ENCODE peak calls at places on chromosomes 12 and 14, in four cellular contexts. Q, W, B and U are unnamed samples.

GRCh38 chr12:1916396-1917171 is 1.9 kb downstream of the CACNA2D4 start:
- DNase-seq in Q (peak; percentile 27), B (peak; percentile 7), W (no peak), U (peak; percentile 2)

GRCh38 chr12:46489951-46490388 is 117.4 kb upstream of the SLC38A2 start:
- DNase-seq in Q (no peak), W (no peak), B (no peak), U (no peak)

GRCh38 chr14:73477618-73478266 is 13.0 kb upstream of the RIOX1 start:
- DNase-seq in B (peak; percentile 73), W (no peak), Q (no peak), U (peak; percentile 38)

GRCh38 chr14:77123381-77124344 is 17.9 kb downstream of the ZDHHC22 start:
- DNase-seq in W (peak; percentile 98), Q (peak; percentile 96), B (peak; percentile 77), U (no peak)

GRCh38 chr12:113049976-113050742 is 6.4 kb upstream of the DTX1 start:
- DNase-seq in Q (no peak), W (peak; percentile 39), B (no peak), U (no peak)

GRCh38 chr14:105154476-105154871 is 14.1 kb downstream of the JAG2 start:
- DNase-seq in W (peak; percentile 11), Q (no peak), B (no peak), U (no peak)

GRCh38 chr14:53927171-53927570 is 29.5 kb downstream of the BMP4 start:
- DNase-seq in W (no peak), Q (no peak), B (no peak), U (no peak)

GRCh38 chr12:32535260-32535999 is 136.1 kb downstream of the FGD4 start:
- DNase-seq in Q (peak; percentile 88), B (peak; percentile 23), W (peak; percentile 95), U (peak; percentile 57)

GRCh38 chr12:34345801-34346200 is 323.5 kb downstream of the ALG10 start:
- DNase-seq in Q (no peak), B (no peak), W (no peak), U (no peak)

GRCh38 chr12:124599074-124599999 is 31.9 kb upstream of the NCOR2 start:
- DNase-seq in Q (no peak), B (no peak), W (no peak), U (no peak)

GRCh38 chr12:122018457-122018856 is 3.2 kb upstream of the BCL7A start:
- DNase-seq in Q (no peak), W (no peak), B (no peak), U (no peak)

GRCh38 chr14:101426466-101426865 is 134.8 kb upstream of the DIO3 start:
- DNase-seq in W (no peak), B (no peak), Q (no peak), U (no peak)

GRCh38 chr14:63273091-63273490 is 45.6 kb downstream of the GPHB5 start:
- DNase-seq in W (no peak), Q (no peak), B (no peak), U (no peak)

GRCh38 chr12:46300906-46301305 is 32.1 kb upstream of the SLC38A1 start:
- DNase-seq in W (no peak), Q (no peak), B (no peak), U (peak; percentile 14)

GRCh38 chr14:70780396-70781075 is 28.8 kb downstream of the MAP3K9 start:
- DNase-seq in B (no peak), W (no peak), Q (peak; percentile 53), U (no peak)

GRCh38 chr14:42057176-42057575 is 450.5 kb downstream of the LRFN5 start:
- DNase-seq in B (no peak), Q (no peak), W (no peak), U (no peak)

GRCh38 chr12:45687081-45688015 is 42.2 kb upstream of the ARID2 start:
- DNase-seq in B (no peak), Q (no peak), W (no peak), U (no peak)

GRCh38 chr14:58533417-58533816 is 104.3 kb upstream of the DACT1 start:
- DNase-seq in Q (no peak), W (no peak), B (no peak), U (no peak)

GRCh38 chr12:71178162-71178561 is 20.4 kb upstream of the TSPAN8 start:
- DNase-seq in Q (no peak), B (no peak), W (no peak), U (no peak)

GRCh38 chr12:93019911-93020224 is 90.8 kb upstream of the EEA1 start:
- DNase-seq in Q (peak; percentile 47), B (no peak), W (peak; percentile 72), U (no peak)

GRCh38 chr14:78595797-78596196 is 425.6 kb downstream of the NRXN3 start:
- DNase-seq in W (no peak), Q (no peak), B (no peak), U (no peak)

GRCh38 chr12:7787574-7788315 is 1.5 kb upstream of the NANOG start:
- DNase-seq in W (peak; percentile 63), B (no peak), Q (no peak), U (no peak)

GRCh38 chr12:5015711-5016492 is 27.8 kb upstream of the KCNA5 start:
- DNase-seq in W (no peak), Q (no peak), B (no peak), U (no peak)

GRCh38 chr12:52713960-52714886 is 10.9 kb upstream of the KRT77 start:
- DNase-seq in W (no peak), Q (no peak), B (no peak), U (no peak)

GRCh38 chr12:12086975-12087692 is 16.4 kb downstream of the BCL2L14 start:
- DNase-seq in Q (no peak), W (no peak), B (no peak), U (no peak)

GRCh38 chr12:100170313-100170858 is 27.7 kb upstream of the BLTP3B start:
- DNase-seq in Q (no peak), W (no peak), B (no peak), U (no peak)

GRCh38 chr14:39726563-39726962 is 294.3 kb upstream of the FBXO33 start:
- DNase-seq in B (no peak), Q (no peak), W (no peak), U (no peak)

GRCh38 chr12:3076730-3077571 is at the start of gene TSPAN9:
- DNase-seq in W (peak; percentile 91), B (peak; percentile 60), Q (peak; percentile 87), U (peak; percentile 62)
- TF ChIP-seq POLR2A in W (peak; percentile 83), B (peak; percentile 15), Q (no peak), U (peak; percentile 75)

GRCh38 chr12:110869035-110869434 is 22.2 kb downstream of the CCDC63 start:
- DNase-seq in B (no peak), W (no peak), Q (no peak), U (no peak)
- TF ChIP-seq POLR2A in B (no peak), W (no peak), Q (no peak), U (no peak)

DNA sequence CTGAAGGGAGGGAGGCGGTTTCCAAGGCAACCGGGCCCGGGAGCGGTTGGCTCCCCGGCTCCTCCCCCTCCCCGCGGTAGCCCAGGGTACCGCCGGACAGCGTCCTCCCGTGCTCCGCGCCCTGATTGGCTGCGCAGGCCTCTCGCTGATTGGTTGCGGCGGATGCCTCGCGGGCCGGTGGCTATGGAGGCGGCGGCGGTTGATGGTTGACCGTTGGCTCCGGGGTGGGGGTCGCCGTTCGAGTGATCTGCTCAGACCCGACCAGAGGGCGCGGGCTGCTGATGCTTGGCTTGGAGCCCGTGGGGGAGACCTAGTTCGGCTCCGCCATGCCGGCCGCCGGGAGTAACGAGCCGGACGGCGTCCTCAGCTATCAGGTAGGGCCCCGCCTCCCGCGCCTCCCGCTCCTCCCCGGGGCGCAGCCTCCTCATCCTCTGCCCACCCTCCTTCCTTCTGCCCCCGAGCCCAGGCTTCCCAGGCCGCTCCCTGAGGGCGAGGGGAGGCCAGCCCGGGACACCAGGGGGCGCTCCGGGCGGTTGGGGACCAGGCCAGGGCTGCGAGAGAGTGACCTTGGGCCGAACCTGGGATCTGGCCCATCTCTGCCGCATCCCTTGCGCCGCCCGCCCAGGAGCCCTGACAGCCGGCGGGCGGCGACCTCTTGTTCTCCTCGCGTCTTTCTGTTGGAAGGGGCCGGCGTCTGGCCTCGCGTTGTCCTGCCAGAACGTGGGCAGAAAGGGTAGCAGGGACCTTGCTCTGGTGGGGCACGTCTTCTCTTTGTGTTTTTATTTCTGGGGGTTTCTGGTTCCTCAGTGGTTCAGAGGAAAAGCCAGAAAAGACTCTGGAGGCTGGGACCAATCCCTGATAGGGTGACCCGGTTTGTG is at the start of gene SLC4A8:
- DNase-seq in Q (peak; percentile 68), W (peak; percentile 70), B (peak; percentile 29), U (peak; percentile 24)
- TF ChIP-seq POLR2A in Q (no peak), W (no peak), B (no peak), U (no peak)

GRCh38 chr14:93206793-93207467 is at the start of the genes GON7 and UBR7:
- DNase-seq in B (peak; percentile 94), W (peak; percentile 95), Q (peak; percentile 94), U (peak; percentile 91)
- TF ChIP-seq POLR2A in B (peak; percentile 10), W (peak; percentile 85), Q (no peak), U (peak; percentile 14)

DNA sequence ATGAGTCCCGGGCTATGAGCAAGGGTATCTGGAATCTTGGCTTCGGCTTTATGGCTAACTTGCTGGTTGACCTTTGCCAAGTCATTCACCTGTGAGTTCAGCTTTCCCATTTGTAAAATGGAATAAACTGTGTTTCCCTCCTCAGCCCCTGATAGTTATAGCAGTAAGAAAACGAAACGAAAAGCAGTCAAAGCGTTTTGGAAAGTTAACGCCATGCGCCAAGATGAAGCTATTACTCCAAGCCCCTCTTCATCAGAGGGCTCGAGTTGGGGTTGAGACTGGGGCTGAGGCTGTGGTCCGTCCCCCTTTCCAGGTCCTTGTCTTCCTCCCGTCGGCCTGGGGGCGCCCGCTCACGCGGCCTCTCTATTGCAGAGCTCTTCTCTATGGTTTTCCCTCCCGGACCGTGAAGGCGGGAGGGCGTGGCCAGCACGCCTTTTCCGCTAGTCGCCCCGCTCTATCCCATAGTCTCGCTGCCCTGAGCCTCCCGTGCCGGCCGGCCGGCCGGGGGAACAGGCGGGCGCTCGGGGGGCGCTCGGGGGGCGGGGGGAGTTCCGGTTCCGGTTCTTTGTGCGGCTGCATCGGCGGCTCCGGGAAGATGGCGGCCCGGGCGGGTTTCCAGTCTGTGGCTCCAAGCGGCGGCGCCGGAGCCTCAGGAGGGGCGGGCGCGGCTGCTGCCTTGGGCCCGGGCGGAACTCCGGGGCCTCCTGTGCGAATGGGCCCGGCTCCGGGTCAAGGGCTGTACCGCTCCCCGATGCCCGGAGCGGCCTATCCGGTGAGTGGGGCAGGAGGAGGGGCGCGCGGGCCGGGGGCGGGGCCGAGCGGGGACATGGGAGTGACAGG is at the start of gene SMARCD1:
- DNase-seq in Q (peak; percentile 89), W (peak; percentile 91), B (peak; percentile 87), U (peak; percentile 80)
- TF ChIP-seq POLR2A in Q (no peak), W (peak; percentile 46), B (no peak), U (no peak)